ENCODE peak calls at places on chromosomes 5 and 9, in nine cellular contexts. One of them, this sample, is unnamed.

GRCh38 chr9:68740561-68740960 is 35.5 kb downstream of the PIP5K1B start:
- DNase-seq in GOT3: no peak
- DNase-seq in SK-N-DZ: no peak
- DNase-seq in activated CD4-positive, alpha-beta T cell treated with anti-CD3 and anti-CD28 coated beads, Interleukin-2, amount 10 ng/mL, durations not matched to agents 24 days and 14 days: no peak
- DNase-seq in fibroblast of mammary gland: no peak
- DNase-seq in activated naive CD4-positive, alpha-beta T cell: no peak
- DNase-seq in OCI-M1: peak
- DNase-seq in KBM-7: no peak
- DNase-seq in lung: no peak
- DNase-seq in this sample: no peak

GRCh38 chr9:72160446-72161123 is 11.3 kb downstream of the GDA start:
- DNase-seq in GOT3: no peak
- DNase-seq in SK-N-DZ: no peak
- DNase-seq in activated CD4-positive, alpha-beta T cell treated with anti-CD3 and anti-CD28 coated beads, Interleukin-2, amount 10 ng/mL, durations not matched to agents 24 days and 14 days: no peak
- DNase-seq in fibroblast of mammary gland: no peak
- DNase-seq in activated naive CD4-positive, alpha-beta T cell: no peak
- DNase-seq in OCI-M1: no peak
- DNase-seq in KBM-7: no peak
- DNase-seq in lung: no peak
- DNase-seq in this sample: no peak

GRCh38 chr5:159056201-159056600 is 43.5 kb downstream of the EBF1 start:
- DNase-seq in GOT3: no peak
- DNase-seq in SK-N-DZ: no peak
- DNase-seq in activated CD4-positive, alpha-beta T cell treated with anti-CD3 and anti-CD28 coated beads, Interleukin-2, amount 10 ng/mL, durations not matched to agents 24 days and 14 days: no peak
- DNase-seq in fibroblast of mammary gland: no peak
- DNase-seq in activated naive CD4-positive, alpha-beta T cell: no peak
- DNase-seq in OCI-M1: no peak
- DNase-seq in KBM-7: no peak
- DNase-seq in lung: no peak
- DNase-seq in this sample: no peak

GRCh38 chr9:13143281-13143680 is 136.2 kb downstream of the MPDZ start:
- DNase-seq in GOT3: no peak
- DNase-seq in SK-N-DZ: no peak
- DNase-seq in activated CD4-positive, alpha-beta T cell treated with anti-CD3 and anti-CD28 coated beads, Interleukin-2, amount 10 ng/mL, durations not matched to agents 24 days and 14 days: no peak
- DNase-seq in fibroblast of mammary gland: no peak
- DNase-seq in activated naive CD4-positive, alpha-beta T cell: no peak
- DNase-seq in OCI-M1: peak
- DNase-seq in KBM-7: no peak
- DNase-seq in lung: no peak
- DNase-seq in this sample: no peak

GRCh38 chr5:130295235-130295634 is 391.0 kb downstream of the CHSY3 start:
- DNase-seq in GOT3: no peak
- DNase-seq in SK-N-DZ: no peak
- DNase-seq in activated CD4-positive, alpha-beta T cell treated with anti-CD3 and anti-CD28 coated beads, Interleukin-2, amount 10 ng/mL, durations not matched to agents 24 days and 14 days: no peak
- DNase-seq in fibroblast of mammary gland: no peak
- DNase-seq in activated naive CD4-positive, alpha-beta T cell: no peak
- DNase-seq in OCI-M1: no peak
- DNase-seq in KBM-7: no peak
- DNase-seq in lung: no peak
- DNase-seq in this sample: no peak

GRCh38 chr9:119003218-119003617 is 366.0 kb downstream of the BRINP1 start:
- DNase-seq in GOT3: no peak
- DNase-seq in SK-N-DZ: no peak
- DNase-seq in activated CD4-positive, alpha-beta T cell treated with anti-CD3 and anti-CD28 coated beads, Interleukin-2, amount 10 ng/mL, durations not matched to agents 24 days and 14 days: no peak
- DNase-seq in fibroblast of mammary gland: peak
- DNase-seq in activated naive CD4-positive, alpha-beta T cell: no peak
- DNase-seq in OCI-M1: no peak
- DNase-seq in KBM-7: no peak
- DNase-seq in lung: no peak
- DNase-seq in this sample: no peak

GRCh38 chr5:111997308-111998159 is 240.5 kb upstream of the NREP start:
- DNase-seq in GOT3: peak
- DNase-seq in SK-N-DZ: no peak
- DNase-seq in activated CD4-positive, alpha-beta T cell treated with anti-CD3 and anti-CD28 coated beads, Interleukin-2, amount 10 ng/mL, durations not matched to agents 24 days and 14 days: no peak
- DNase-seq in fibroblast of mammary gland: peak
- DNase-seq in activated naive CD4-positive, alpha-beta T cell: no peak
- DNase-seq in OCI-M1: peak
- DNase-seq in KBM-7: no peak
- DNase-seq in lung: no peak
- DNase-seq in this sample: peak

GRCh38 chr5:177123789-177124485 is 9.6 kb upstream of the NSD1 start:
- DNase-seq in GOT3: no peak
- DNase-seq in SK-N-DZ: no peak
- DNase-seq in activated CD4-positive, alpha-beta T cell treated with anti-CD3 and anti-CD28 coated beads, Interleukin-2, amount 10 ng/mL, durations not matched to agents 24 days and 14 days: no peak
- DNase-seq in fibroblast of mammary gland: no peak
- DNase-seq in activated naive CD4-positive, alpha-beta T cell: no peak
- DNase-seq in OCI-M1: no peak
- DNase-seq in KBM-7: no peak
- DNase-seq in lung: no peak
- DNase-seq in this sample: no peak

GRCh38 chr5:77015938-77016569 is 14.2 kb upstream of the AGGF1 start:
- DNase-seq in GOT3: no peak
- DNase-seq in SK-N-DZ: peak
- DNase-seq in activated CD4-positive, alpha-beta T cell treated with anti-CD3 and anti-CD28 coated beads, Interleukin-2, amount 10 ng/mL, durations not matched to agents 24 days and 14 days: peak
- DNase-seq in fibroblast of mammary gland: peak
- DNase-seq in activated naive CD4-positive, alpha-beta T cell: no peak
- DNase-seq in OCI-M1: peak
- DNase-seq in KBM-7: peak
- DNase-seq in lung: no peak
- DNase-seq in this sample: no peak

GRCh38 chr9:34610434-34611206 is 1.3 kb downstream of the RPP25L start:
- DNase-seq in GOT3: no peak
- DNase-seq in SK-N-DZ: no peak
- DNase-seq in activated CD4-positive, alpha-beta T cell treated with anti-CD3 and anti-CD28 coated beads, Interleukin-2, amount 10 ng/mL, durations not matched to agents 24 days and 14 days: no peak
- DNase-seq in fibroblast of mammary gland: no peak
- DNase-seq in activated naive CD4-positive, alpha-beta T cell: no peak
- DNase-seq in OCI-M1: peak
- DNase-seq in KBM-7: peak
- DNase-seq in lung: no peak
- DNase-seq in this sample: no peak

GRCh38 chr5:1133510-1134255 is 21.8 kb upstream of the SLC12A7 start:
- DNase-seq in GOT3: no peak
- DNase-seq in SK-N-DZ: no peak
- DNase-seq in activated CD4-positive, alpha-beta T cell treated with anti-CD3 and anti-CD28 coated beads, Interleukin-2, amount 10 ng/mL, durations not matched to agents 24 days and 14 days: no peak
- DNase-seq in fibroblast of mammary gland: no peak
- DNase-seq in activated naive CD4-positive, alpha-beta T cell: no peak
- DNase-seq in OCI-M1: no peak
- DNase-seq in KBM-7: no peak
- DNase-seq in lung: no peak
- DNase-seq in this sample: no peak

GRCh38 chr5:5644249-5644648 is 221.8 kb downstream of the ICE1 start:
- DNase-seq in GOT3: no peak
- DNase-seq in SK-N-DZ: no peak
- DNase-seq in activated CD4-positive, alpha-beta T cell treated with anti-CD3 and anti-CD28 coated beads, Interleukin-2, amount 10 ng/mL, durations not matched to agents 24 days and 14 days: no peak
- DNase-seq in fibroblast of mammary gland: no peak
- DNase-seq in activated naive CD4-positive, alpha-beta T cell: no peak
- DNase-seq in OCI-M1: no peak
- DNase-seq in KBM-7: no peak
- DNase-seq in lung: no peak
- DNase-seq in this sample: no peak

GRCh38 chr5:68478306-68479091 is 262.9 kb downstream of the PIK3R1 start:
- DNase-seq in GOT3: no peak
- DNase-seq in SK-N-DZ: no peak
- DNase-seq in activated CD4-positive, alpha-beta T cell treated with anti-CD3 and anti-CD28 coated beads, Interleukin-2, amount 10 ng/mL, durations not matched to agents 24 days and 14 days: no peak
- DNase-seq in fibroblast of mammary gland: peak
- DNase-seq in activated naive CD4-positive, alpha-beta T cell: no peak
- DNase-seq in OCI-M1: no peak
- DNase-seq in KBM-7: no peak
- DNase-seq in lung: no peak
- DNase-seq in this sample: no peak

This sample was measured in ascending aorta.